ENCODE peak calls at places on chromosomes 12 and 14, in six cellular contexts. One of them, this sample, is unnamed.

GRCh38 chr12:40947812-40948211 is 240.3 kb upstream of the PDZRN4 start:
- DNase-seq in H1: no peak
- DNase-seq in neuronal stem cell: no peak
- DNase-seq in IMR-90: no peak
- DNase-seq in trophoblast cell: no peak
- DNase-seq in mesenchymal stem cell: no peak
- DNase-seq in this sample: no peak

GRCh38 chr14:42047421-42048045 is 440.9 kb downstream of the LRFN5 start:
- DNase-seq in mesenchymal stem cell: peak
- DNase-seq in H1: no peak
- DNase-seq in IMR-90: peak
- DNase-seq in trophoblast cell: no peak
- DNase-seq in neuronal stem cell: no peak
- DNase-seq in this sample: no peak

GRCh38 chr12:6285532-6286306 is 24.8 kb upstream of the PLEKHG6 start:
- DNase-seq in neuronal stem cell: no peak
- DNase-seq in mesenchymal stem cell: peak
- DNase-seq in trophoblast cell: no peak
- DNase-seq in IMR-90: peak
- DNase-seq in H1: no peak
- DNase-seq in this sample: no peak

GRCh38 chr14:61889914-61890351 is 127.7 kb downstream of the SNAPC1 start:
- DNase-seq in IMR-90: no peak
- DNase-seq in neuronal stem cell: no peak
- DNase-seq in trophoblast cell: no peak
- DNase-seq in mesenchymal stem cell: no peak
- DNase-seq in H1: no peak
- DNase-seq in this sample: no peak

GRCh38 chr12:127230843-127231260 is 1036.1 kb upstream of the TMEM132C start:
- DNase-seq in neuronal stem cell: no peak
- DNase-seq in H1: no peak
- DNase-seq in mesenchymal stem cell: peak
- DNase-seq in IMR-90: peak
- DNase-seq in trophoblast cell: no peak
- DNase-seq in this sample: no peak

GRCh38 chr14:101604228-101604934 is 43.1 kb downstream of the DIO3 start:
- DNase-seq in H1: no peak
- DNase-seq in IMR-90: no peak
- DNase-seq in mesenchymal stem cell: no peak
- DNase-seq in neuronal stem cell: no peak
- DNase-seq in trophoblast cell: no peak
- DNase-seq in this sample: no peak

GRCh38 chr14:93619176-93619793 is 169.0 kb downstream of the PRIMA1 start:
- DNase-seq in H1: no peak
- DNase-seq in trophoblast cell: no peak
- DNase-seq in IMR-90: peak
- DNase-seq in neuronal stem cell: peak
- DNase-seq in mesenchymal stem cell: peak
- DNase-seq in this sample: no peak

GRCh38 chr14:102580552-102581110 is 11.8 kb upstream of the RCOR1 start:
- DNase-seq in H1: no peak
- DNase-seq in IMR-90: no peak
- DNase-seq in trophoblast cell: peak
- DNase-seq in mesenchymal stem cell: peak
- DNase-seq in neuronal stem cell: no peak
- DNase-seq in this sample: no peak

GRCh38 chr14:22641851-22642250 is 2.3 kb downstream of the OR6J1 start:
- DNase-seq in trophoblast cell: no peak
- DNase-seq in neuronal stem cell: no peak
- DNase-seq in mesenchymal stem cell: no peak
- DNase-seq in H1: no peak
- DNase-seq in IMR-90: no peak
- DNase-seq in this sample: no peak

GRCh38 chr12:105423237-105423636 is 92.7 kb downstream of the C12orf75 start:
- DNase-seq in trophoblast cell: no peak
- DNase-seq in IMR-90: no peak
- DNase-seq in H1: no peak
- DNase-seq in neuronal stem cell: no peak
- DNase-seq in mesenchymal stem cell: no peak
- DNase-seq in this sample: no peak

GRCh38 chr12:121465921-121466799 is 66.2 kb downstream of the RNF34 start:
- DNase-seq in mesenchymal stem cell: peak
- DNase-seq in IMR-90: no peak
- DNase-seq in neuronal stem cell: no peak
- DNase-seq in trophoblast cell: no peak
- DNase-seq in H1: no peak
- DNase-seq in this sample: no peak

GRCh38 chr14:63178912-63179311 is 25.3 kb upstream of the RHOJ start:
- DNase-seq in trophoblast cell: peak
- DNase-seq in neuronal stem cell: no peak
- DNase-seq in IMR-90: peak
- DNase-seq in mesenchymal stem cell: no peak
- DNase-seq in H1: no peak
- DNase-seq in this sample: no peak

GRCh38 chr12:15978431-15978950 is 67.4 kb downstream of the DERA start:
- DNase-seq in mesenchymal stem cell: peak
- DNase-seq in neuronal stem cell: no peak
- DNase-seq in H1: no peak
- DNase-seq in IMR-90: peak
- DNase-seq in trophoblast cell: peak
- DNase-seq in this sample: no peak

GRCh38 chr14:103699901-103700752 is 15.1 kb downstream of the XRCC3 start:
- DNase-seq in mesenchymal stem cell: no peak
- DNase-seq in neuronal stem cell: no peak
- DNase-seq in IMR-90: no peak
- DNase-seq in trophoblast cell: no peak
- DNase-seq in H1: no peak
- DNase-seq in this sample: no peak

GRCh38 chr12:124679047-124679446 is 111.6 kb upstream of the NCOR2 start:
- DNase-seq in H1: no peak
- DNase-seq in neuronal stem cell: no peak
- DNase-seq in IMR-90: no peak
- DNase-seq in trophoblast cell: no peak
- DNase-seq in mesenchymal stem cell: no peak
- DNase-seq in this sample: no peak

GRCh38 chr12:124681779-124682391 is 114.5 kb upstream of the NCOR2 start:
- DNase-seq in IMR-90: peak
- DNase-seq in neuronal stem cell: no peak
- DNase-seq in trophoblast cell: peak
- DNase-seq in H1: no peak
- DNase-seq in mesenchymal stem cell: peak
- DNase-seq in this sample: no peak

GRCh38 chr12:124679533-124680371 is 112.3 kb upstream of the NCOR2 start:
- DNase-seq in neuronal stem cell: no peak
- DNase-seq in IMR-90: no peak
- DNase-seq in mesenchymal stem cell: peak
- DNase-seq in H1: no peak
- DNase-seq in trophoblast cell: peak
- DNase-seq in this sample: no peak

GRCh38 chr12:124682425-124683329 is 115.3 kb upstream of the NCOR2 start:
- DNase-seq in IMR-90: no peak
- DNase-seq in mesenchymal stem cell: no peak
- DNase-seq in H1: no peak
- DNase-seq in neuronal stem cell: no peak
- DNase-seq in trophoblast cell: no peak
- DNase-seq in this sample: no peak

GRCh38 chr12:124680863-124681778 is 113.7 kb upstream of the NCOR2 start:
- DNase-seq in IMR-90: peak
- DNase-seq in neuronal stem cell: peak
- DNase-seq in trophoblast cell: peak
- DNase-seq in mesenchymal stem cell: peak
- DNase-seq in H1: peak
- DNase-seq in this sample: peak
- H3K14ac ChIP-seq in IMR-90: peak
- H3K14ac ChIP-seq in neuronal stem cell: no peak
- H3K14ac ChIP-seq in trophoblast cell: peak
- H3K14ac ChIP-seq in mesenchymal stem cell: no peak
- H3K14ac ChIP-seq in H1: no peak
- H3K14ac ChIP-seq in this sample: no peak

DNA sequence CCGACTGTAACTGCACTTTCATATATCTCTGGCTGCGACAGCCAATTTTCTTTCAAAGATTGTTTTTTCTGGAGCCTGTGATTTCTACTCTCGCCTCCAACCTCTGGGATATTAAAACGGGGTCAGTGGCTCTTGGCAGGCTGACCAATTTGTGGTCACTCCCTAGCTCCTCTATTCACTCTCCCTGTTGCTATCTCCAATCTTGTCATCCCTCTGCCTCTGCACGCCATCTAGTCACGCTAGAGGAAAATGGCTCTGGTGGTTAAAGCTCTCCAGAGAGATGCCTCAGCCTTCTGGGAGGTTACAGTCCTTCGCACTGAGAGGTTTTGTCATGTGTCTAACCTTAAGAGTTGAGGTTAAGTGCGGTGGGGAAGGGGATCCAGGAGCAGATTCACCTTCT is 59.8 kb upstream of the CISTR start:
- DNase-seq in H1: no peak
- DNase-seq in IMR-90: no peak
- DNase-seq in trophoblast cell: no peak
- DNase-seq in mesenchymal stem cell: no peak
- DNase-seq in neuronal stem cell: no peak
- DNase-seq in this sample: no peak
- H3K14ac ChIP-seq in H1: no peak
- H3K14ac ChIP-seq in IMR-90: no peak
- H3K14ac ChIP-seq in trophoblast cell: no peak
- H3K14ac ChIP-seq in mesenchymal stem cell: no peak
- H3K14ac ChIP-seq in neuronal stem cell: no peak
- H3K14ac ChIP-seq in this sample: no peak

DNA sequence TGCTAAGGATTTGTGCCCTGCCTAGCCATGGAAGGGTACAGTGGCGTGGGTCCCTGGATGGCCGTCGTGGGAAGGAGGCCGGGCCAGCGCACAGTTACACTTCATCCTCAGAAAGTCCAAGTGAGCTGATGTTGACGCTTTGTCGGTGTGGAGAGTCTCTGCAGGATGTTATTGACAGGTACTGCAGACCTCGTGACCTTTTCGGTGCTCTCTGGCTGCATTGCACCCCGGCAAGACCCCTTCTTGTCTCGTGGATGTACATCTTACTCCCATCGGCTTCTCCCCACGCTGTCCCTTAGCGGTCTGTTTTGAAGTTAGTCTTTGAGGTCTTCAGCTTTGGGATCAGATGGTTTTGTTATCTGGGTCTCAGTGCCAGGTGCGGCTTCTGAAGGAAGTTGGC is 78.4 kb downstream of the EP400 start:
- DNase-seq in trophoblast cell: no peak
- DNase-seq in IMR-90: no peak
- DNase-seq in mesenchymal stem cell: no peak
- DNase-seq in neuronal stem cell: no peak
- DNase-seq in H1: no peak
- DNase-seq in this sample: no peak
- H3K14ac ChIP-seq in trophoblast cell: no peak
- H3K14ac ChIP-seq in IMR-90: no peak
- H3K14ac ChIP-seq in mesenchymal stem cell: no peak
- H3K14ac ChIP-seq in neuronal stem cell: no peak
- H3K14ac ChIP-seq in H1: no peak
- H3K14ac ChIP-seq in this sample: no peak

GRCh38 chr14:99736600-99737371 is 52.7 kb downstream of the CYP46A1 start:
- DNase-seq in IMR-90: no peak
- DNase-seq in H1: no peak
- DNase-seq in trophoblast cell: no peak
- DNase-seq in mesenchymal stem cell: no peak
- DNase-seq in neuronal stem cell: no peak
- DNase-seq in this sample: no peak
- H3K14ac ChIP-seq in IMR-90: peak
- H3K14ac ChIP-seq in H1: no peak
- H3K14ac ChIP-seq in trophoblast cell: no peak
- H3K14ac ChIP-seq in mesenchymal stem cell: no peak
- H3K14ac ChIP-seq in neuronal stem cell: no peak
- H3K14ac ChIP-seq in this sample: no peak

This sample was measured in H9.